ENCODE peak calls at places on chromosomes 13 and 19, in ten cellular contexts. P, T, C, B, S, L, Y, E, V and Z are unnamed samples.

GRCh38 chr19:10975374-10976036 is 14.7 kb downstream of the SMARCA4 start:
- DNase-seq in T (no peak), Y (no peak), B (no peak), L (peak), P (no peak), S (no peak), E (no peak), C (no peak), V (no peak), Z (no peak)

GRCh38 chr19:850221-850978 is 1.7 kb upstream of the ELANE start:
- DNase-seq in B (no peak), V (peak), E (no peak), P (peak), C (peak), S (peak), Y (peak), T (peak), L (peak), Z (no peak)

GRCh38 chr13:66574606-66575005 is 655.5 kb downstream of the PCDH9 start:
- DNase-seq in C (no peak), S (no peak), T (no peak), V (no peak), E (no peak), P (no peak), B (no peak), Y (no peak), L (no peak), Z (no peak)

GRCh38 chr19:11168568-11168967 is 13.0 kb upstream of the SPC24 start:
- DNase-seq in C (no peak), L (no peak), P (no peak), T (no peak), Y (no peak), V (peak), B (peak), E (no peak), S (peak), Z (no peak)

GRCh38 chr13:73228546-73228945 is 169.7 kb downstream of the KLF5 start:
- DNase-seq in S (peak), C (no peak), E (no peak), B (no peak), P (no peak), T (no peak), Y (no peak), L (no peak), V (peak), Z (no peak)

GRCh38 chr13:66835040-66835628 is 395.0 kb downstream of the PCDH9 start:
- DNase-seq in L (peak), Y (peak), T (no peak), B (no peak), C (peak), P (no peak), S (peak), V (peak), E (no peak), Z (no peak)

GRCh38 chr19:51808333-51808986 is 13.5 kb downstream of the FPR3 start:
- DNase-seq in T (no peak), B (no peak), C (no peak), L (no peak), Y (no peak), V (peak), P (no peak), S (peak), E (no peak), Z (no peak)

GRCh38 chr13:51771418-51772104 is 32.4 kb downstream of the DHRS12 start:
- DNase-seq in P (no peak), T (no peak), C (peak), V (no peak), L (no peak), S (no peak), E (no peak), B (no peak), Y (no peak), Z (no peak)

GRCh38 chr13:87080100-87080779 is 590.9 kb upstream of the SLITRK5 start:
- DNase-seq in E (no peak), C (no peak), T (peak), Y (no peak), S (no peak), B (no peak), V (no peak), P (no peak), L (no peak), Z (no peak)

GRCh38 chr13:31998131-31998530 is 33.4 kb upstream of the FRY start:
- DNase-seq in T (no peak), S (no peak), E (no peak), B (no peak), L (no peak), Y (no peak), V (no peak), C (no peak), P (no peak), Z (no peak)

GRCh38 chr19:52171321-52172169 is at the start of gene ZNF836:
- DNase-seq in B (peak), C (peak), E (peak), L (peak), T (peak), Y (peak), V (peak), S (peak), P (peak), Z (peak)

GRCh38 chr19:18279516-18280246 is 1.7 kb downstream of the JUND start:
- DNase-seq in T (peak), S (peak), Y (peak), C (peak), V (peak), E (peak), B (no peak), P (peak), L (peak), Z (peak)

GRCh38 chr13:36766295-36766694 is 52.7 kb upstream of the RFXAP start:
- DNase-seq in Y (no peak), S (peak), L (no peak), V (peak), P (no peak), T (no peak), B (no peak), C (no peak), E (no peak), Z (no peak)

GRCh38 chr19:42150353-42150752 is 18.1 kb upstream of the POU2F2 start:
- DNase-seq in L (no peak), E (no peak), T (no peak), Y (no peak), S (no peak), B (no peak), V (no peak), C (no peak), P (no peak), Z (no peak)

GRCh38 chr13:106109391-106109791 is 426.1 kb downstream of the EFNB2 start:
- DNase-seq in Y (no peak), T (no peak), L (no peak), B (no peak), P (no peak), V (no peak), S (no peak), C (no peak), E (no peak), Z (no peak)

GRCh38 chr13:31209172-31209818 is 9.5 kb downstream of the B3GLCT start:
- DNase-seq in P (no peak), V (no peak), T (no peak), Y (peak), B (no peak), S (no peak), L (peak), C (peak), E (no peak), Z (no peak)

GRCh38 chr19:21604941-21605548 is 99.6 kb downstream of the ZNF429 start:
- DNase-seq in V (no peak), P (no peak), S (peak), T (no peak), Y (no peak), C (no peak), E (no peak), B (peak), L (no peak), Z (no peak)

GRCh38 chr19:21603431-21604153 is 98.2 kb downstream of the ZNF429 start:
- DNase-seq in P (no peak), V (no peak), T (no peak), B (no peak), L (no peak), S (no peak), C (peak), E (no peak), Y (peak), Z (no peak)

GRCh38 chr19:21604351-21604926 is 99.0 kb downstream of the ZNF429 start:
- DNase-seq in S (peak), C (peak), Y (no peak), E (no peak), T (no peak), P (no peak), L (no peak), V (no peak), B (no peak), Z (no peak)

GRCh38 chr19:21607453-21607852 is 102.1 kb downstream of the ZNF429 start:
- DNase-seq in T (no peak), C (no peak), E (no peak), Y (no peak), B (no peak), S (no peak), V (no peak), P (no peak), L (no peak), Z (no peak)

DNA sequence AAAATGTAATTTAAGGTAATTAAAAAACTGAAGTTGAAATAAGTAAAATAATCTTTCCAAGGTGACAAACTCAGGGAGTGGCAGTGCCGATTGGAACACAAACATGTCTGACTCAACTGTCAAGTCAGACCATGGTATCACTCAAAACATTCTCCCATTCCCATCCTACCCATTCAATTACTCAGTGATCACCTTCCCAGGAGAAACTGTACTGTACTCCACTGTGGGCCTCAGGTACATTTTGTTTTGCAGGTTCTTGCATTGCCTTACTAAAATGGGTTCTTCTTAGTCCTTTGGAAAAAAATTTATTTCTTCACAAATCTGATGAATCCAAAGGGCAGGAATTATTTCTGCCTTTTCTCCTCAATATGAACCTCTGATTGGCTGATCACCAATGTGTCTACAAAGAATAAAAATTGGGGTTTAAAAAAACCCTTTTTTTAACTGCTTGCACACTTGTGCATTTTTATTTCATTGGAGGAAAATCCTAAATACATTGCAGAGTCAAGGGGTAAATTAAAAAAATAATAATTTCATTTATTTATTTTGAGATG is 96.8 kb downstream of the ZNF429 start:
- DNase-seq in V (no peak), E (no peak), T (no peak), B (no peak), Y (no peak), C (no peak), P (no peak), S (no peak), L (no peak), Z (no peak)
- TF ChIP-seq CTCF in V (no peak), E (no peak), T (no peak), B (no peak), Y (no peak), C (no peak), P (no peak), S (no peak), L (no peak), Z (no peak)

DNA sequence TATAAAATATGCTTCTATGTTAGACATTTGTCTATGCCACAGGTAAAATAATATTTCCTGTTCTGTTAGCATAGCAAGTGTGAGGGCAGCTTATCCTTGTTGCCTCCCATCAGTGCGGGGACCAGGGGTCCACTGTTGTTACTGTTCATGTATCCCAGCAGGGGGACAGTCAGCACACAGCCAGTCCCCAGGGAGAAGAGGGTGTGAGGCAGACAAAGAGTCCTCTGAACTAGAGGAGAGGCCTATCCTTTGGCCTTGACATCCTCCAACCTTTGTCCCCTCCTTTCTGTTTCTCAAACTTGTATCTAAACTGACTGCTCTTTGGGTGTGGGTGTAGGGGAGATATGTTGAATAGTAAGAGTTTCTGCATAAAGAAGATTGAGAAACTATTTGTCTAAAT is 2.9 kb upstream of the GPR18 start:
- DNase-seq in B (no peak), S (no peak), V (no peak), T (no peak), L (no peak), C (no peak), Y (peak), P (no peak), E (no peak), Z (no peak)
- TF ChIP-seq CTCF in B (no peak), S (no peak), V (no peak), T (no peak), L (no peak), C (no peak), Y (no peak), P (no peak), E (no peak), Z (no peak)

GRCh38 chr19:3990815-3991117 is 5.5 kb upstream of the EEF2 start:
- DNase-seq in V (no peak), T (no peak), E (no peak), Y (no peak), L (no peak), C (no peak), B (no peak), S (no peak), P (no peak), Z (no peak)

GRCh38 chr19:3995619-3996018 is 10.4 kb upstream of the EEF2 start:
- DNase-seq in E (no peak), Y (no peak), S (no peak), C (no peak), V (no peak), P (no peak), T (no peak), B (no peak), L (no peak), Z (no peak)
- TF ChIP-seq CTCF in E (no peak), Y (no peak), S (no peak), C (no peak), V (no peak), P (no peak), T (no peak), B (no peak), L (no peak), Z (no peak)

GRCh38 chr19:43504426-43505185 is at the start of gene PHLDB3:
- DNase-seq in E (no peak), S (no peak), C (peak), V (no peak), B (no peak), P (peak), T (peak), L (peak), Y (peak), Z (no peak)
- TF ChIP-seq CTCF in E (no peak), S (no peak), C (no peak), V (no peak), B (no peak), P (no peak), T (no peak), L (no peak), Y (no peak), Z (no peak)

DNA sequence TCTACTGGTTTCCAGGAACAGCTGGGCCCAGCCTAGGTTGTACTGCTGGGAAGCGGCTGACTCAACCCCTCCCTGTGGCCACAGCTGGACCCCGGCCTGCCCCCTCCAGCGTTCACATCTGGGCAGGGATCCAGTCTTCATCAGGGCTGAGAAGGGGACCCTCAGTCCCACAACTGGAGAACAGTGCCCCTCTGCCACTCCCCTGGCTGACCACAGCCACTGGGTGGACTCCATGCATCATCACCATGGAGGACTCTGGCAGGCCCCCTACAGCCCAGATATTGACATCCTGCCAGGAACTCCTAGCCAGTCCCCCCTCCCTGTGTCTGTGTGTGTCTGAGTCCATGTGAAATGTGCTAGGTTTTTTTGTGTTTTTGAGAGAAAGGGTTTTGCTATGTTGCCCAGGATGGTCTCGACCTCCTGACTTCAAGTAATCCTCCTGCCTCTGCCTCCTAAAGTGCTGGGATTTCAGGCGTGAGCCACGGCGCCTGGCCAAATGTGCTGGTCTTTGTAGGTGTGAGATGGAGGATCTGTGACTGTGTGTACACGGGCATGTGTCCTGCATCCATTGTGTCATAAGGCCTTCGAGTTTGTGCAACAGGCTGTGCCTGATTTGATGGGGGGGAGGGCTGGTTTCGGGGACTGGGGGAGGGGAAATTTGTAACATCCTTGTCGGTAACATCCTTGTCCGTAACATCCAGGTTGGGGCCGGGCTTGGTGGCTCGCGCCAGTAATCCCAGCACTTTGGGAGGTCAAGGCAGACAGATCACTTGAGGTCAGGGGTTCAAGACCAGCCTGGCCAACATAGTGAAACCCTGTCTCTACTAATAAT is 4.0 kb upstream of the HOOK2 start:
- DNase-seq in B (no peak), Y (peak), T (peak), S (peak), C (peak), E (peak), P (no peak), L (peak), V (peak), Z (no peak)
- TF ChIP-seq CTCF in B (no peak), Y (peak), T (no peak), S (no peak), C (no peak), E (no peak), P (no peak), L (no peak), V (no peak), Z (no peak)

GRCh38 chr13:23695196-23695595 is 125.0 kb downstream of the TNFRSF19 start:
- DNase-seq in E (no peak), Y (no peak), L (no peak), C (no peak), V (no peak), B (no peak), T (no peak), P (no peak), S (no peak), Z (no peak)
- TF ChIP-seq CTCF in E (no peak), Y (no peak), L (no peak), C (no peak), V (no peak), B (no peak), T (no peak), P (no peak), S (no peak), Z (no peak)

DNA sequence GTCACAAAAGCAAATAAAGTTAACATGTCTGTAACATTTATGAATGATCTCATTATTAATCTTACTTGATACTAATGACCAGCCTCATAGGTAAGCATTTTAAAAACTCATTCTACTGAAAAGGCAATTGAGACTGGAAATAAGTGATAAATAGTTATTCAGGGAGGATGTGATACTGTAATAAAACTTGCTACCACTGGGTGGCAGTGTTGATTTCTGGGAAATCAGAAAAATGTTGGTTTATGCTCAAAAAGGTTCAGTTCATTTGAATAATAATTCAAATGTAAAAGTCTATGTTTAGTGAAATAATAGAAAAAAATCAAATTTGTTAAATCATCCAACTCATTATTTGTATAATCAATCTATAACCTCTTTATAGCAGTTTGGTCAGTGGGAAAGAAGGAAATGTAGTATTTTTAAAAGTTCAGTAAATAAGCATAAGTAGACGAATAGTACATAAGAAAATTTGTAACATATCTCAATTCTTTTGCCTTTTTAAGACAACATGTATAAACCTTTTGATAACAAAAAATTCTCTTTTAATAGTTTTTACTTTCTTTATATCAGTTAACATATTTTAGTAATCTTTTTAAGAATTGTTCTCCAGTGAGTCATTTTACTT is 9.6 kb downstream of the ABHD13 start:
- DNase-seq in Y (peak), E (peak), T (no peak), C (peak), L (no peak), S (peak), B (no peak), P (no peak), V (peak), Z (no peak)
- TF ChIP-seq CTCF in Y (peak), E (peak), T (peak), C (peak), L (peak), S (peak), B (no peak), P (peak), V (peak), Z (peak)